ENCODE peak calls at places on chromosome 6, in seven cellular contexts. Q is HEK293T; K is activated T-cell treated with anti-CD3 and anti-CD28 coated beads, Interleukin-2, amount 50 U/mL, for 1 hour; G is fibroblast of lung; X is fibroblast of villous mesenchyme; W is progenitor cell of endocrine pancreas; D is activated CD8-positive, alpha-beta memory T cell treated with anti-CD3 and anti-CD28 coated beads for 24 hours. Y is an unnamed sample.

GRCh38 chr6:133512410-133513016 is 271.4 kb downstream of the EYA4 start:
- DNase-seq in D (peak), Q (peak), G (peak), X (peak), W (peak), K (no peak), Y (peak)

GRCh38 chr6:133895573-133896343 is 6.8 kb downstream of the TCF21 start:
- DNase-seq in G (peak), X (no peak), Q (no peak), W (no peak), D (no peak), K (no peak), Y (no peak)

GRCh38 chr6:39396854-39397253 is 74.4 kb upstream of the KCNK16 start:
- DNase-seq in G (no peak), X (no peak), K (no peak), D (no peak), W (no peak), Q (no peak), Y (no peak)

GRCh38 chr6:37660317-37660716 is 37.4 kb downstream of the MDGA1 start:
- DNase-seq in Q (no peak), G (no peak), W (no peak), K (no peak), D (no peak), X (no peak), Y (no peak)

GRCh38 chr6:110990835-110991576 is 9.2 kb downstream of the RPF2 start:
- DNase-seq in K (no peak), G (no peak), X (no peak), W (no peak), D (no peak), Q (no peak), Y (no peak)

GRCh38 chr6:81895511-81896185 is 143.2 kb upstream of the TENT5A start:
- DNase-seq in D (no peak), K (no peak), Q (no peak), G (peak), X (peak), W (no peak), Y (peak)

GRCh38 chr6:110650755-110651154 is 164.5 kb downstream of the CDK19 start:
- DNase-seq in X (no peak), G (no peak), W (no peak), D (no peak), K (no peak), Q (no peak), Y (no peak)

GRCh38 chr6:156864557-156864956 is 87.4 kb downstream of the ARID1B start:
- DNase-seq in X (no peak), Q (no peak), D (no peak), G (no peak), K (no peak), W (no peak), Y (no peak)

GRCh38 chr6:19530188-19530587 is 307.0 kb upstream of the ID4 start:
- DNase-seq in X (no peak), K (no peak), W (no peak), G (no peak), D (no peak), Q (no peak), Y (no peak)

GRCh38 chr6:52303178-52303577 is 18.6 kb upstream of the MCM3 start:
- DNase-seq in Q (no peak), D (no peak), G (no peak), K (no peak), W (no peak), X (no peak), Y (no peak)

Y was measured in T1000.